ENCODE peak calls at places on chromosomes 11 and 22, in nine cellular contexts. One of them, this sample, is unnamed.

GRCh38 chr11:58316142-58316541 is 42.7 kb downstream of the OR5B17 start:
- DNase-seq in SJSA1: no peak
- DNase-seq in right lobe of liver: no peak
- DNase-seq in pancreas: no peak
- DNase-seq in BE2C: no peak
- DNase-seq in adrenal gland: no peak
- DNase-seq in lower lobe of right lung: no peak
- DNase-seq in mesenchymal stem cell: peak; percentile 8
- DNase-seq in left lung: no peak
- DNase-seq in this sample: no peak

GRCh38 chr11:131810511-131810910 is 440.1 kb downstream of the NTM start:
- DNase-seq in SJSA1: no peak
- DNase-seq in right lobe of liver: no peak
- DNase-seq in pancreas: no peak
- DNase-seq in BE2C: no peak
- DNase-seq in adrenal gland: no peak
- DNase-seq in lower lobe of right lung: no peak
- DNase-seq in mesenchymal stem cell: no peak
- DNase-seq in left lung: no peak
- DNase-seq in this sample: no peak

GRCh38 chr11:29061452-29061851 is 953.3 kb downstream of the METTL15 start:
- DNase-seq in SJSA1: no peak
- DNase-seq in right lobe of liver: no peak
- DNase-seq in pancreas: no peak
- DNase-seq in BE2C: no peak
- DNase-seq in adrenal gland: no peak
- DNase-seq in lower lobe of right lung: no peak
- DNase-seq in mesenchymal stem cell: no peak
- DNase-seq in left lung: no peak
- DNase-seq in this sample: no peak

GRCh38 chr11:45285289-45285828 is 782 bp downstream of the SYT13 start:
- DNase-seq in SJSA1: no peak
- DNase-seq in right lobe of liver: no peak
- DNase-seq in pancreas: no peak
- DNase-seq in BE2C: no peak
- DNase-seq in adrenal gland: no peak
- DNase-seq in lower lobe of right lung: no peak
- DNase-seq in mesenchymal stem cell: no peak
- DNase-seq in left lung: no peak
- DNase-seq in this sample: no peak

GRCh38 chr22:42902875-42903510 is 45.9 kb upstream of the ARFGAP3 start:
- DNase-seq in SJSA1: no peak
- DNase-seq in right lobe of liver: no peak
- DNase-seq in pancreas: no peak
- DNase-seq in BE2C: no peak
- DNase-seq in adrenal gland: no peak
- DNase-seq in lower lobe of right lung: no peak
- DNase-seq in mesenchymal stem cell: peak; percentile 90
- DNase-seq in left lung: no peak
- DNase-seq in this sample: no peak

GRCh38 chr22:19844423-19845368 is 10.0 kb downstream of the GNB1L start:
- DNase-seq in SJSA1: peak; percentile 12
- DNase-seq in right lobe of liver: peak; percentile 75
- DNase-seq in pancreas: peak; percentile 17
- DNase-seq in BE2C: peak; percentile 51
- DNase-seq in adrenal gland: peak; percentile 76
- DNase-seq in lower lobe of right lung: peak; percentile 82
- DNase-seq in mesenchymal stem cell: peak; percentile 13
- DNase-seq in left lung: peak; percentile 76
- DNase-seq in this sample: peak; percentile 88

GRCh38 chr11:65184146-65184545 is 2.4 kb downstream of the CAPN1 start:
- DNase-seq in SJSA1: no peak
- DNase-seq in right lobe of liver: peak; percentile 55
- DNase-seq in pancreas: no peak
- DNase-seq in BE2C: no peak
- DNase-seq in adrenal gland: peak; percentile 57
- DNase-seq in lower lobe of right lung: no peak
- DNase-seq in mesenchymal stem cell: no peak
- DNase-seq in left lung: no peak
- DNase-seq in this sample: peak; percentile 81

GRCh38 chr11:132576706-132577105 is 955.6 kb downstream of the OPCML start:
- DNase-seq in SJSA1: peak; percentile 55
- DNase-seq in right lobe of liver: no peak
- DNase-seq in pancreas: no peak
- DNase-seq in BE2C: no peak
- DNase-seq in adrenal gland: no peak
- DNase-seq in lower lobe of right lung: no peak
- DNase-seq in mesenchymal stem cell: peak; percentile 97
- DNase-seq in left lung: no peak
- DNase-seq in this sample: no peak

GRCh38 chr22:24875862-24876506 is 70.0 kb downstream of the SGSM1 start:
- DNase-seq in SJSA1: no peak
- DNase-seq in right lobe of liver: no peak
- DNase-seq in pancreas: no peak
- DNase-seq in BE2C: no peak
- DNase-seq in adrenal gland: no peak
- DNase-seq in lower lobe of right lung: no peak
- DNase-seq in mesenchymal stem cell: peak; percentile 24
- DNase-seq in left lung: no peak
- DNase-seq in this sample: no peak

GRCh38 chr11:13767461-13767860 is 99.0 kb downstream of the FAR1 start:
- DNase-seq in SJSA1: no peak
- DNase-seq in right lobe of liver: no peak
- DNase-seq in pancreas: no peak
- DNase-seq in BE2C: no peak
- DNase-seq in adrenal gland: no peak
- DNase-seq in lower lobe of right lung: no peak
- DNase-seq in mesenchymal stem cell: no peak
- DNase-seq in left lung: no peak
- DNase-seq in this sample: no peak

DNA sequence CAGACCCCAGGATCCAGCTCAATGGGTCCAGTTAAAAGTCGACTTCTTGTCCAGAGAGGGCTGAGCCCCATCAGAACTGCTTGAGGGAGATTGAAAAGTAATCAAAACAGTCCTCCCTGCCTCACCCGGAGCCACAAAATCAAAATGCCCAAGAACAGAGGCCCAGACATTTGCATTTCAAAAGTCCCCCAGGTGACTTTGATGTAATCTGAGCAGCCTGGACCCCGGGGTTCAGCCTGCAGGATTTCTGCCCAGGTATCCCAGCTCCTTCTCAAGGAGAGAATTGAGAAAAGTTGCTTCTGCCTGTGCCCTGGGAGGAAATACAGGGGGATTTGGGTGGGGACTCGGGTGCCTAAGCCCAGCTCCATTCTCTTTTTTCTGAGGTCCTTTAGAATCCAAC is 1385.0 kb downstream of the TBC1D22A start:
- DNase-seq in SJSA1: no peak
- DNase-seq in right lobe of liver: no peak
- DNase-seq in pancreas: no peak
- DNase-seq in BE2C: no peak
- DNase-seq in adrenal gland: no peak
- DNase-seq in lower lobe of right lung: no peak
- DNase-seq in mesenchymal stem cell: no peak
- DNase-seq in left lung: no peak
- DNase-seq in this sample: no peak
- H3K9me3 ChIP-seq in SJSA1: no peaks in the 10 kb centered on the region
- H3K9me3 ChIP-seq in right lobe of liver: no peaks in the 10 kb centered on the region
- H3K9me3 ChIP-seq in pancreas: no peaks in the 10 kb centered on the region
- H3K9me3 ChIP-seq in BE2C: peaks cover 6% of the 10 kb centered on the region
- H3K9me3 ChIP-seq in adrenal gland: no peaks in the 10 kb centered on the region
- H3K9me3 ChIP-seq in lower lobe of right lung: no peaks in the 10 kb centered on the region
- H3K9me3 ChIP-seq in mesenchymal stem cell: no peaks in the 10 kb centered on the region
- H3K9me3 ChIP-seq in left lung: no peaks in the 10 kb centered on the region
- H3K9me3 ChIP-seq in this sample: no peaks in the 10 kb centered on the region

GRCh38 chr11:76241243-76242000 is 35.1 kb upstream of the WNT11 start:
- DNase-seq in SJSA1: no peak
- DNase-seq in right lobe of liver: no peak
- DNase-seq in pancreas: no peak
- DNase-seq in BE2C: no peak
- DNase-seq in adrenal gland: no peak
- DNase-seq in lower lobe of right lung: peak; percentile 37
- DNase-seq in mesenchymal stem cell: no peak
- DNase-seq in left lung: no peak
- DNase-seq in this sample: peak; percentile 60

GRCh38 chr11:76242004-76242779 is 35.9 kb upstream of the WNT11 start:
- DNase-seq in SJSA1: no peak
- DNase-seq in right lobe of liver: no peak
- DNase-seq in pancreas: no peak
- DNase-seq in BE2C: no peak
- DNase-seq in adrenal gland: no peak
- DNase-seq in lower lobe of right lung: peak; percentile 35
- DNase-seq in mesenchymal stem cell: no peak
- DNase-seq in left lung: no peak
- DNase-seq in this sample: peak; percentile 42

GRCh38 chr11:76239483-76240142 is 33.3 kb upstream of the WNT11 start:
- DNase-seq in SJSA1: no peak
- DNase-seq in right lobe of liver: no peak
- DNase-seq in pancreas: no peak
- DNase-seq in BE2C: no peak
- DNase-seq in adrenal gland: no peak
- DNase-seq in lower lobe of right lung: peak; percentile 38
- DNase-seq in mesenchymal stem cell: no peak
- DNase-seq in left lung: no peak
- DNase-seq in this sample: peak; percentile 51

GRCh38 chr11:76240143-76240505 is 33.8 kb upstream of the WNT11 start:
- DNase-seq in SJSA1: no peak
- DNase-seq in right lobe of liver: no peak
- DNase-seq in pancreas: no peak
- DNase-seq in BE2C: no peak
- DNase-seq in adrenal gland: no peak
- DNase-seq in lower lobe of right lung: peak; percentile 27
- DNase-seq in mesenchymal stem cell: no peak
- DNase-seq in left lung: no peak
- DNase-seq in this sample: peak; percentile 13

GRCh38 chr11:76240666-76241065 is 34.4 kb upstream of the WNT11 start:
- DNase-seq in SJSA1: no peak
- DNase-seq in right lobe of liver: no peak
- DNase-seq in pancreas: no peak
- DNase-seq in BE2C: no peak
- DNase-seq in adrenal gland: no peak
- DNase-seq in lower lobe of right lung: peak; percentile 34
- DNase-seq in mesenchymal stem cell: no peak
- DNase-seq in left lung: no peak
- DNase-seq in this sample: peak; percentile 41
- H3K9me3 ChIP-seq in SJSA1: no peaks in the 10 kb centered on the region
- H3K9me3 ChIP-seq in right lobe of liver: no peaks in the 10 kb centered on the region
- H3K9me3 ChIP-seq in pancreas: no peaks in the 10 kb centered on the region
- H3K9me3 ChIP-seq in BE2C: no peaks in the 10 kb centered on the region
- H3K9me3 ChIP-seq in adrenal gland: no peaks in the 10 kb centered on the region
- H3K9me3 ChIP-seq in lower lobe of right lung: no peaks in the 10 kb centered on the region
- H3K9me3 ChIP-seq in mesenchymal stem cell: no peaks in the 10 kb centered on the region
- H3K9me3 ChIP-seq in left lung: no peaks in the 10 kb centered on the region
- H3K9me3 ChIP-seq in this sample: no peaks in the 10 kb centered on the region

GRCh38 chr22:36610056-36610455 is 81.1 kb upstream of the EIF3D start:
- DNase-seq in SJSA1: no peak
- DNase-seq in right lobe of liver: no peak
- DNase-seq in pancreas: no peak
- DNase-seq in BE2C: no peak
- DNase-seq in adrenal gland: no peak
- DNase-seq in lower lobe of right lung: no peak
- DNase-seq in mesenchymal stem cell: no peak
- DNase-seq in left lung: no peak
- DNase-seq in this sample: no peak

GRCh38 chr22:36611241-36611976 is 82.4 kb upstream of the EIF3D start:
- DNase-seq in SJSA1: no peak
- DNase-seq in right lobe of liver: no peak
- DNase-seq in pancreas: peak; percentile 87
- DNase-seq in BE2C: no peak
- DNase-seq in adrenal gland: no peak
- DNase-seq in lower lobe of right lung: no peak
- DNase-seq in mesenchymal stem cell: no peak
- DNase-seq in left lung: no peak
- DNase-seq in this sample: no peak

GRCh38 chr22:36610567-36610966 is 81.6 kb upstream of the EIF3D start:
- DNase-seq in SJSA1: no peak
- DNase-seq in right lobe of liver: no peak
- DNase-seq in pancreas: peak; percentile 56
- DNase-seq in BE2C: no peak
- DNase-seq in adrenal gland: no peak
- DNase-seq in lower lobe of right lung: no peak
- DNase-seq in mesenchymal stem cell: no peak
- DNase-seq in left lung: no peak
- DNase-seq in this sample: no peak

GRCh38 chr22:36613958-36614357 is 85.0 kb upstream of the EIF3D start:
- DNase-seq in SJSA1: no peak
- DNase-seq in right lobe of liver: no peak
- DNase-seq in pancreas: no peak
- DNase-seq in BE2C: no peak
- DNase-seq in adrenal gland: no peak
- DNase-seq in lower lobe of right lung: no peak
- DNase-seq in mesenchymal stem cell: no peak
- DNase-seq in left lung: no peak
- DNase-seq in this sample: no peak

GRCh38 chr22:36612458-36612857 is 83.5 kb upstream of the EIF3D start:
- DNase-seq in SJSA1: no peak
- DNase-seq in right lobe of liver: no peak
- DNase-seq in pancreas: peak; percentile 67
- DNase-seq in BE2C: no peak
- DNase-seq in adrenal gland: no peak
- DNase-seq in lower lobe of right lung: no peak
- DNase-seq in mesenchymal stem cell: no peak
- DNase-seq in left lung: no peak
- DNase-seq in this sample: no peak
- H3K9me3 ChIP-seq in SJSA1: no peaks in the 10 kb centered on the region
- H3K9me3 ChIP-seq in right lobe of liver: no peaks in the 10 kb centered on the region
- H3K9me3 ChIP-seq in pancreas: no peaks in the 10 kb centered on the region
- H3K9me3 ChIP-seq in BE2C: no peaks in the 10 kb centered on the region
- H3K9me3 ChIP-seq in adrenal gland: no peaks in the 10 kb centered on the region
- H3K9me3 ChIP-seq in lower lobe of right lung: no peaks in the 10 kb centered on the region
- H3K9me3 ChIP-seq in mesenchymal stem cell: peaks cover 14% of the 10 kb centered on the region
- H3K9me3 ChIP-seq in left lung: no peaks in the 10 kb centered on the region
- H3K9me3 ChIP-seq in this sample: peaks cover 3% of the 10 kb centered on the region

GRCh38 chr11:68480855-68481510 is 20.4 kb downstream of the PPP6R3 start:
- DNase-seq in SJSA1: no peak
- DNase-seq in right lobe of liver: no peak
- DNase-seq in pancreas: no peak
- DNase-seq in BE2C: no peak
- DNase-seq in adrenal gland: no peak
- DNase-seq in lower lobe of right lung: no peak
- DNase-seq in mesenchymal stem cell: no peak
- DNase-seq in left lung: no peak
- DNase-seq in this sample: no peak
- H3K9me3 ChIP-seq in SJSA1: no peaks in the 10 kb centered on the region
- H3K9me3 ChIP-seq in right lobe of liver: no peaks in the 10 kb centered on the region
- H3K9me3 ChIP-seq in pancreas: no peaks in the 10 kb centered on the region
- H3K9me3 ChIP-seq in BE2C: peaks cover 7% of the 10 kb centered on the region
- H3K9me3 ChIP-seq in adrenal gland: no peaks in the 10 kb centered on the region
- H3K9me3 ChIP-seq in lower lobe of right lung: no peaks in the 10 kb centered on the region
- H3K9me3 ChIP-seq in mesenchymal stem cell: no peaks in the 10 kb centered on the region
- H3K9me3 ChIP-seq in left lung: no peaks in the 10 kb centered on the region
- H3K9me3 ChIP-seq in this sample: no peaks in the 10 kb centered on the region

This sample was measured in kidney.